ENCODE peak calls at places on chromosomes 2 and 18, in seven cellular contexts. A is lower lobe of right lung, D is cardiac muscle cell, T is AG04450, F is fibroblast of mammary gland, J is GM23248, K is GM12864. U is an unnamed sample.
A peak's percentile ranks its signal among the peaks of the same experiment; 100 is the strongest.

GRCh38 chr18:8367217-8367988 is 241.8 kb upstream of the RAB12 start:
- DNase-seq in A (peak; percentile 62), D (peak; percentile 22), T (no peak), F (no peak), J (peak; percentile 38), K (no peak), U (no peak)

GRCh38 chr2:100891911-100892642 is 72.1 kb downstream of the NPAS2 start:
- DNase-seq in A (no peak), D (peak; percentile 65), T (no peak), F (peak; percentile 86), J (peak; percentile 80), K (no peak), U (no peak)

GRCh38 chr2:23118313-23118712 is 266.7 kb upstream of the KLHL29 start:
- DNase-seq in A (no peak), D (no peak), T (no peak), F (no peak), J (no peak), K (no peak), U (no peak)

GRCh38 chr18:48792611-48793368 is 158.0 kb downstream of the SMAD7 start:
- DNase-seq in A (peak; percentile 13), D (no peak), T (no peak), F (no peak), J (no peak), K (no peak), U (no peak)

GRCh38 chr2:47313141-47313691 is 89.7 kb upstream of the MSH2 start:
- DNase-seq in A (peak; percentile 35), D (peak; percentile 35), T (no peak), F (no peak), J (no peak), K (no peak), U (no peak)

GRCh38 chr2:43086451-43087221 is 139.8 kb downstream of the ZFP36L2 start:
- DNase-seq in A (no peak), D (peak; percentile 99), T (peak; percentile 98), F (peak; percentile 100), J (peak; percentile 99), K (no peak), U (no peak)

GRCh38 chr2:32825291-32825712 is 121.5 kb upstream of the LTBP1 start:
- DNase-seq in A (no peak), D (peak; percentile 68), T (no peak), F (peak; percentile 53), J (peak; percentile 19), K (no peak), U (peak; percentile 15)

GRCh38 chr2:154375625-154376020 is 322.9 kb upstream of the KCNJ3 start:
- DNase-seq in A (no peak), D (peak; percentile 51), T (no peak), F (peak; percentile 77), J (peak; percentile 72), K (no peak), U (peak; percentile 27)

GRCh38 chr2:127081826-127082633 is 24.9 kb downstream of the BIN1 start:
- DNase-seq in A (no peak), D (peak; percentile 74), T (no peak), F (peak; percentile 66), J (no peak), K (no peak), U (no peak)

GRCh38 chr18:49016648-49017539 is 66.1 kb upstream of the SMAD7 start:
- DNase-seq in A (peak; percentile 56), D (peak; percentile 87), T (peak; percentile 51), F (peak; percentile 68), J (peak; percentile 84), K (no peak), U (no peak)

GRCh38 chr18:49447810-49448745 is 12.4 kb downstream of the DYM start:
- DNase-seq in A (no peak), D (peak; percentile 79), T (no peak), F (peak; percentile 68), J (peak; percentile 75), K (no peak), U (peak; percentile 36)

GRCh38 chr18:58638446-58638845 is 9.6 kb upstream of the ALPK2 start:
- DNase-seq in A (no peak), D (no peak), T (no peak), F (no peak), J (no peak), K (no peak), U (no peak)

GRCh38 chr18:41466436-41467160 is 488.4 kb upstream of the PIK3C3 start:
- DNase-seq in A (no peak), D (no peak), T (no peak), F (no peak), J (no peak), K (no peak), U (no peak)

GRCh38 chr2:226151157-226151556 is 648.5 kb downstream of the IRS1 start:
- DNase-seq in A (no peak), D (no peak), T (no peak), F (no peak), J (no peak), K (no peak), U (no peak)

GRCh38 chr2:144328933-144329332 is 191.0 kb downstream of the ZEB2 start:
- DNase-seq in A (no peak), D (no peak), T (no peak), F (no peak), J (no peak), K (no peak), U (no peak)

GRCh38 chr2:119684553-119684952 is 5.6 kb downstream of the TMEM177 start:
- DNase-seq in A (no peak), D (no peak), T (no peak), F (no peak), J (no peak), K (no peak), U (no peak)

GRCh38 chr2:71689393-71689792 is 236.0 kb downstream of the DYSF start:
- DNase-seq in A (no peak), D (no peak), T (no peak), F (no peak), J (no peak), K (no peak), U (no peak)

GRCh38 chr18:34738173-34738894 is 28.2 kb downstream of the DTNA start:
- DNase-seq in A (no peak), D (peak; percentile 14), T (no peak), F (no peak), J (peak; percentile 16), K (no peak), U (peak; percentile 33)

GRCh38 chr2:196263181-196263747 is 91.9 kb upstream of the STK17B start:
- DNase-seq in A (no peak), D (peak; percentile 14), T (no peak), F (no peak), J (no peak), K (no peak), U (no peak)

GRCh38 chr2:56127013-56127772 is 56.6 kb upstream of the CCDC85A start:
- DNase-seq in A (no peak), D (no peak), T (no peak), F (no peak), J (no peak), K (no peak), U (no peak)

GRCh38 chr18:66316708-66317107 is 287.2 kb downstream of the CDH19 start:
- DNase-seq in A (no peak), D (no peak), T (no peak), F (no peak), J (no peak), K (no peak), U (no peak)

GRCh38 chr2:111905990-111906735 is 7.8 kb downstream of the MERTK start:
- DNase-seq in A (no peak), D (no peak), T (no peak), F (no peak), J (no peak), K (no peak), U (peak; percentile 48)

GRCh38 chr2:38959938-38960608 is 70.4 kb downstream of the ARHGEF33 start:
- DNase-seq in A (peak; percentile 82), D (peak; percentile 96), T (peak; percentile 67), F (peak; percentile 83), J (peak; percentile 96), K (no peak), U (no peak)

GRCh38 chr2:178404380-178404767 is 46.6 kb downstream of the PRKRA start:
- DNase-seq in A (no peak), D (peak; percentile 52), T (peak; percentile 69), F (peak; percentile 90), J (peak; percentile 86), K (peak; percentile 87), U (no peak)

GRCh38 chr2:8803658-8804379 is 33.6 kb downstream of the KIDINS220 start:
- DNase-seq in A (no peak), D (peak; percentile 89), T (peak; percentile 74), F (peak; percentile 96), J (peak; percentile 95), K (peak; percentile 70), U (peak; percentile 95)

GRCh38 chr2:209642146-209642815 is 129.4 kb upstream of the UNC80 start:
- DNase-seq in A (no peak), D (no peak), T (no peak), F (peak; percentile 41), J (peak; percentile 65), K (no peak), U (no peak)

GRCh38 chr2:162058973-162059668 is 14.9 kb downstream of the DPP4 start:
- DNase-seq in A (no peak), D (peak; percentile 24), T (no peak), F (no peak), J (peak; percentile 16), K (peak; percentile 50), U (no peak)

GRCh38 chr2:17813015-17813741 is 3.1 kb upstream of the MSGN1 start:
- DNase-seq in A (no peak), D (peak; percentile 44), T (no peak), F (peak; percentile 69), J (peak; percentile 89), K (no peak), U (no peak)
- H3K4me3 ChIP-seq in A (no peak overlapping the region), D (no peak overlapping the region), T (no peak overlapping the region), F (no peak overlapping the region), J (peak overlapping the region; percentile 46), K (no peak overlapping the region), U (no peak overlapping the region)

DNA sequence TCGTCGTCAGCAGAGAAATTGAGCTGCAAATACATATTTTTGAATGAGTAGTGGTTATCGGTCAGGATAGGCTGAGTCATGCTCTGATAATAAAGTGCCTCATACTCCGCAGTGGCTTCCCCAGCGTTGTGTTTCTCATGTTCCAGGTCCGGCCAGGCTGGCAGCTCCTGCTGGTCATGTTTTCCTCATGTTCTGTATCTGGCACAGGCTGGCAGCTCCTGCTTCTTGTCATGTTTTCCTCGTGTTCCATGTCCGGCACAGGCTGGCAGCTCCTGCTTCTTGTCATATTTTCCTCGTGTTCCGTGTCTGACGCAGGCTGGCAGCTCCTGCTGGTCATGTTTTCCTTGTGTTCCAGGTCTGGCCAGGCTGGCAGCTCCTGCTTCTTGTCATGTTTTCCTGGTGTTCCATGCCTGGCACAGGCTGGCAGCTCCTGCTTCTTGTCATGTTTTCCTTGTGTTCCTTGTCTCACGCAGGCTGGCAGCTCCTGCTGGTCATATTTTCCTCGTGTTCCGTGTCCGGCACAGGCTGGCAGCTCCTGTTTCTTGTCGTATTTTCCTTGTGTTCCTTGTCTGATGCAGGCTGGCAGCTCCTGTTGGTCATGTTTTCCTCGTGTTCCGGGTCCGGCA is 148.9 kb downstream of the ATP9B start:
- DNase-seq in A (no peak), D (peak; percentile 50), T (no peak), F (no peak), J (no peak), K (no peak), U (peak; percentile 71)
- H3K4me3 ChIP-seq in A (no peak overlapping the region), D (no peak overlapping the region), T (no peak overlapping the region), F (no peak overlapping the region), J (no peak overlapping the region), K (no peak overlapping the region), U (peak overlapping the region; percentile 11)

GRCh38 chr2:18445412-18446320 is 114.8 kb downstream of the RDH14 start:
- DNase-seq in A (no peak), D (peak; percentile 76), T (no peak), F (peak; percentile 82), J (peak; percentile 76), K (no peak), U (no peak)
- H3K4me3 ChIP-seq in A (no peak overlapping the region), D (no peak overlapping the region), T (no peak overlapping the region), F (no peak overlapping the region), J (no peak overlapping the region), K (no peak overlapping the region), U (no peak overlapping the region)

GRCh38 chr2:150479075-150479915 is 8.2 kb downstream of the RND3 start:
- DNase-seq in A (no peak), D (peak; percentile 56), T (no peak), F (no peak), J (peak; percentile 72), K (no peak), U (no peak)
- H3K4me3 ChIP-seq in A (no peak overlapping the region), D (no peak overlapping the region), T (peak overlapping the region; percentile 94), F (no peak overlapping the region), J (peak overlapping the region; percentile 92), K (no peak overlapping the region), U (no peak overlapping the region)